ENCODE peak calls at places on chromosomes 11 and 22, in six cellular contexts. One of them, this sample, is unnamed.
A peak's percentile ranks its signal among the peaks of the same experiment; 100 is the strongest.

GRCh38 chr11:35404397-35404775 is 15.0 kb downstream of the SLC1A2 start:
- DNase-seq in aorta: peak; percentile 84
- DNase-seq in HCT116: no peak
- DNase-seq in body of pancreas: peak; percentile 91
- DNase-seq in AG04450: no peak
- DNase-seq in esophagus squamous epithelium: no peak
- DNase-seq in this sample: peak; percentile 28

GRCh38 chr22:19709063-19709769 is 5.1 kb upstream of the SEPTIN5 start:
- DNase-seq in AG04450: no peak
- DNase-seq in esophagus squamous epithelium: no peak
- DNase-seq in aorta: peak; percentile 79
- DNase-seq in HCT116: no peak
- DNase-seq in body of pancreas: no peak
- DNase-seq in this sample: peak; percentile 57

GRCh38 chr11:76861490-76861953 is 804 bp downstream of the ACER3 start:
- DNase-seq in body of pancreas: no peak
- DNase-seq in HCT116: no peak
- DNase-seq in AG04450: no peak
- DNase-seq in aorta: no peak
- DNase-seq in esophagus squamous epithelium: no peak
- DNase-seq in this sample: no peak

GRCh38 chr11:126153999-126154398 is 57.5 kb downstream of the RPUSD4 start:
- DNase-seq in esophagus squamous epithelium: no peak
- DNase-seq in AG04450: no peak
- DNase-seq in HCT116: peak; percentile 10
- DNase-seq in aorta: peak; percentile 26
- DNase-seq in body of pancreas: no peak
- DNase-seq in this sample: no peak

GRCh38 chr11:108237058-108237481 is 14.2 kb downstream of the ATM start:
- DNase-seq in HCT116: no peak
- DNase-seq in esophagus squamous epithelium: no peak
- DNase-seq in body of pancreas: no peak
- DNase-seq in aorta: no peak
- DNase-seq in AG04450: no peak
- DNase-seq in this sample: no peak

GRCh38 chr22:37195921-37196320 is 7.9 kb upstream of the C1QTNF6 start:
- DNase-seq in AG04450: no peak
- DNase-seq in body of pancreas: no peak
- DNase-seq in esophagus squamous epithelium: no peak
- DNase-seq in HCT116: no peak
- DNase-seq in aorta: peak; percentile 47
- DNase-seq in this sample: peak; percentile 4

GRCh38 chr11:108826136-108826535 is 161.3 kb downstream of the DDX10 start:
- DNase-seq in body of pancreas: no peak
- DNase-seq in esophagus squamous epithelium: no peak
- DNase-seq in AG04450: no peak
- DNase-seq in aorta: no peak
- DNase-seq in HCT116: no peak
- DNase-seq in this sample: no peak

GRCh38 chr11:19673924-19674390 is 38.7 kb upstream of the NAV2 start:
- DNase-seq in AG04450: no peak
- DNase-seq in HCT116: no peak
- DNase-seq in aorta: peak; percentile 93
- DNase-seq in body of pancreas: peak; percentile 19
- DNase-seq in esophagus squamous epithelium: no peak
- DNase-seq in this sample: no peak

GRCh38 chr11:69760319-69760718 is 14.8 kb downstream of the FGF4 start:
- DNase-seq in AG04450: no peak
- DNase-seq in body of pancreas: no peak
- DNase-seq in esophagus squamous epithelium: no peak
- DNase-seq in aorta: no peak
- DNase-seq in HCT116: no peak
- DNase-seq in this sample: no peak
- H3K27me3 ChIP-seq in AG04450: peaks cover 24% of the 10 kb centered on the region
- H3K27me3 ChIP-seq in body of pancreas: no peaks in the 10 kb centered on the region
- H3K27me3 ChIP-seq in esophagus squamous epithelium: peaks cover 66% of the 10 kb centered on the region
- H3K27me3 ChIP-seq in aorta: no peaks in the 10 kb centered on the region
- H3K27me3 ChIP-seq in HCT116: no peaks in the 10 kb centered on the region
- H3K27me3 ChIP-seq in this sample: no peaks in the 10 kb centered on the region

DNA sequence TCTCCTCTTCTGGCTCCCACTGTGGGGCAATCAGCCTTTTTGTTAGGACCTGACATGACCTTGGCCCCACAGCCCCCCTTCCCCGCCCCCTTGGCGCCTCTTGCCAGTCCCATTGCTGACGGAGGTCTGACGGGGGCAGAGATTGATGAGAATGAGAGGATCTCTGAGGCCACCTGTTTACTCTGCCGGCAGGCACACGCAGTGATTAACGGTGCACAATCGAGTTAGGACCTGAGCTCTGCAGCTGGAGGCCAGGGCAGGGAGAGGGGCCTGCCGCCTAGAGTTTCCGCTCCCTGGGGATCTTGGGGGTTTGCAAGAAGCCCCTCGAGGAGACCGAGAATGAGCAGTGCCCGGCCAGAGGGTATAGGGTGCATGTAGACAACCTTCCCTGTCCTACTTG is 6.8 kb upstream of the CHRM1 start:
- DNase-seq in HCT116: no peak
- DNase-seq in aorta: no peak
- DNase-seq in esophagus squamous epithelium: no peak
- DNase-seq in body of pancreas: no peak
- DNase-seq in AG04450: no peak
- DNase-seq in this sample: peak; percentile 80
- H3K27me3 ChIP-seq in HCT116: no peaks in the 10 kb centered on the region
- H3K27me3 ChIP-seq in aorta: no peaks in the 10 kb centered on the region
- H3K27me3 ChIP-seq in esophagus squamous epithelium: peaks cover 69% of the 10 kb centered on the region
- H3K27me3 ChIP-seq in body of pancreas: no peaks in the 10 kb centered on the region
- H3K27me3 ChIP-seq in AG04450: peaks cover 56% of the 10 kb centered on the region
- H3K27me3 ChIP-seq in this sample: no peaks in the 10 kb centered on the region

DNA sequence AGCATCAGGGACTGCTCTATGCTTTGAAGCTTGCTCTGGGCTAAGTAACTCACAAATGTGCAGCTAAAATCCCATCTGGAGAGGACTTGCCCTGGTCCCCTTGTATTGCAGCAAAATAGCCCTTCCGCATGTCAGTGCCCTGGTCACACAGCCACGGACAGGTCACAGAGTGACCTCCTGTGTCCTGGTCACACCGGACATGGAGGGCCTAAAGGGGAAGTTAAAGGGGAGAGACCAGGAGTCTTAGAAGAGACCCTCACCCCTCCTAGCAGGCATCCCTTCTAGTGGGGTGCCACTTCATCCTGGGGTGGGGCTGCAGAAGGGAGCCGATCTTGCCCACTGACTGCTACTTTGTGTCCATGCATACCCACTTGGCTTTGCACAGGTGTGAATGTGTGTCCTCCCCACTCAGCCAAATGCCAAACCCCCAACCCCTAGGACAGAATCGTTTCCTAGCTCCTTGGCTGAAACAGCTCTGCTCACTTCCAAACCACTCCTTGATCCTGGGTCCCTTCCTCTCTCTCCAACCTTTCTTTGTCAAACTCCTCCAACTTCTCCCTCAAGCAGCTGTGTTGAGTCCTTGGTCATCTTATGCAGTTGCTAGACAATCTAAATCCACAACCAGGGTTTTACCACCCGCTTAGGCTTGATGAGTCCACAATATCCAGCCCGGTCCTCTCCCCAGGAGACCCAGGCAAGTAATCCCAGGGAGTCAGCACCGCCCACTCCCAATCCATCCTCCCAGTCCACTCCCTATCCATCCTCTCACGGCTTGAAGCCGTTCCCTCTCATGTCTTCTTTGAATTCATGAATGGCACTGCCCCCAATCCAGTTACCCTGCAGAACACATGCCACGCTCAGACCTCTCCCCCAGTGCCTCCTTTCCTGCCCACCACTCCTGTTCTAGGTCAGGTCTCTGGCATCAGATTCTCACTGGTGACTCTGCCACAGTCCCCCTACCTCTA is 3.3 kb upstream of the FXYD6 start:
- DNase-seq in esophagus squamous epithelium: no peak
- DNase-seq in body of pancreas: no peak
- DNase-seq in AG04450: no peak
- DNase-seq in aorta: no peak
- DNase-seq in HCT116: no peak
- DNase-seq in this sample: no peak
- H3K27me3 ChIP-seq in esophagus squamous epithelium: peaks cover 74% of the 10 kb centered on the region
- H3K27me3 ChIP-seq in body of pancreas: no peaks in the 10 kb centered on the region
- H3K27me3 ChIP-seq in AG04450: peaks cover 30% of the 10 kb centered on the region
- H3K27me3 ChIP-seq in aorta: no peaks in the 10 kb centered on the region
- H3K27me3 ChIP-seq in HCT116: peaks cover 38% of the 10 kb centered on the region
- H3K27me3 ChIP-seq in this sample: no peaks in the 10 kb centered on the region

GRCh38 chr11:120257346-120257745 is 17.4 kb downstream of the POU2F3 start:
- DNase-seq in AG04450: no peak
- DNase-seq in HCT116: no peak
- DNase-seq in esophagus squamous epithelium: no peak
- DNase-seq in body of pancreas: no peak
- DNase-seq in aorta: no peak
- DNase-seq in this sample: no peak

GRCh38 chr11:120255519-120255866 is 15.6 kb downstream of the POU2F3 start:
- DNase-seq in body of pancreas: no peak
- DNase-seq in esophagus squamous epithelium: no peak
- DNase-seq in AG04450: no peak
- DNase-seq in HCT116: no peak
- DNase-seq in aorta: no peak
- DNase-seq in this sample: no peak

GRCh38 chr11:120256779-120257178 is 16.8 kb downstream of the POU2F3 start:
- DNase-seq in AG04450: no peak
- DNase-seq in aorta: no peak
- DNase-seq in HCT116: no peak
- DNase-seq in body of pancreas: no peak
- DNase-seq in esophagus squamous epithelium: no peak
- DNase-seq in this sample: no peak

GRCh38 chr11:120254788-120255518 is 15.0 kb downstream of the POU2F3 start:
- DNase-seq in esophagus squamous epithelium: no peak
- DNase-seq in AG04450: no peak
- DNase-seq in body of pancreas: no peak
- DNase-seq in HCT116: no peak
- DNase-seq in aorta: no peak
- DNase-seq in this sample: no peak

DNA sequence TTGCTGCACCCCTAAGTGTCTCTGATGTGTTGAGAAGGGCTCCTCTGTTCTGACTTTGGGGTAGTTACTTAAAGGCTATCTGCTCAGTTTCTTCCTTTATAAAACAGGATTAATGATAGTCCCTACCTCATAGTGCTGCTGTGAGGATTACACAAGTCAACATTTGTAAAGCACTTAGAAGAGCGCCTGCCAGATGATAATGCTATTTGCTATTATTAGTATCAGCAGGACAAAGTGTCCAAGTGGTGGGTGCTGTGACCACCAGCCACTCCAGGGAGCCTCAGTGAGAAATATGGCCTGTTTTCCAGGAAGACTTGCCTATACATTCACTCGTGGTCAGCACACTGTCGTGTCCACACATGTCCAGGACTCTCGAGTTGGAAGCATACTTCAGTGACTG is 16.2 kb downstream of the POU2F3 start:
- DNase-seq in HCT116: no peak
- DNase-seq in AG04450: no peak
- DNase-seq in aorta: no peak
- DNase-seq in body of pancreas: no peak
- DNase-seq in esophagus squamous epithelium: no peak
- DNase-seq in this sample: no peak
- H3K27me3 ChIP-seq in HCT116: peaks cover 49% of the 10 kb centered on the region
- H3K27me3 ChIP-seq in AG04450: peaks cover 75% of the 10 kb centered on the region
- H3K27me3 ChIP-seq in aorta: no peaks in the 10 kb centered on the region
- H3K27me3 ChIP-seq in body of pancreas: no peaks in the 10 kb centered on the region
- H3K27me3 ChIP-seq in esophagus squamous epithelium: peaks cover 64% of the 10 kb centered on the region
- H3K27me3 ChIP-seq in this sample: no peaks in the 10 kb centered on the region

GRCh38 chr11:75771646-75772410 is 3.2 kb downstream of the DGAT2 start:
- DNase-seq in AG04450: peak; percentile 18
- DNase-seq in esophagus squamous epithelium: no peak
- DNase-seq in body of pancreas: no peak
- DNase-seq in HCT116: no peak
- DNase-seq in aorta: peak; percentile 74
- DNase-seq in this sample: no peak
- H3K27me3 ChIP-seq in AG04450: peaks cover 50% of the 10 kb centered on the region
- H3K27me3 ChIP-seq in esophagus squamous epithelium: peaks cover 40% of the 10 kb centered on the region
- H3K27me3 ChIP-seq in body of pancreas: no peaks in the 10 kb centered on the region
- H3K27me3 ChIP-seq in HCT116: peaks cover 6% of the 10 kb centered on the region
- H3K27me3 ChIP-seq in aorta: no peaks in the 10 kb centered on the region
- H3K27me3 ChIP-seq in this sample: peaks cover 7% of the 10 kb centered on the region

GRCh38 chr11:72951815-72952340 is 137.7 kb downstream of the ATG16L2 start:
- DNase-seq in HCT116: no peak
- DNase-seq in esophagus squamous epithelium: no peak
- DNase-seq in body of pancreas: no peak
- DNase-seq in aorta: no peak
- DNase-seq in AG04450: no peak
- DNase-seq in this sample: no peak

GRCh38 chr11:72950685-72951084 is 136.5 kb downstream of the ATG16L2 start:
- DNase-seq in body of pancreas: no peak
- DNase-seq in AG04450: no peak
- DNase-seq in aorta: no peak
- DNase-seq in HCT116: no peak
- DNase-seq in esophagus squamous epithelium: no peak
- DNase-seq in this sample: no peak

GRCh38 chr11:72951193-72951592 is 137.0 kb downstream of the ATG16L2 start:
- DNase-seq in aorta: no peak
- DNase-seq in esophagus squamous epithelium: no peak
- DNase-seq in AG04450: no peak
- DNase-seq in body of pancreas: no peak
- DNase-seq in HCT116: no peak
- DNase-seq in this sample: no peak

GRCh38 chr11:72943664-72944063 is 129.5 kb downstream of the ATG16L2 start:
- DNase-seq in aorta: no peak
- DNase-seq in AG04450: no peak
- DNase-seq in body of pancreas: no peak
- DNase-seq in HCT116: no peak
- DNase-seq in esophagus squamous epithelium: no peak
- DNase-seq in this sample: no peak

DNA sequence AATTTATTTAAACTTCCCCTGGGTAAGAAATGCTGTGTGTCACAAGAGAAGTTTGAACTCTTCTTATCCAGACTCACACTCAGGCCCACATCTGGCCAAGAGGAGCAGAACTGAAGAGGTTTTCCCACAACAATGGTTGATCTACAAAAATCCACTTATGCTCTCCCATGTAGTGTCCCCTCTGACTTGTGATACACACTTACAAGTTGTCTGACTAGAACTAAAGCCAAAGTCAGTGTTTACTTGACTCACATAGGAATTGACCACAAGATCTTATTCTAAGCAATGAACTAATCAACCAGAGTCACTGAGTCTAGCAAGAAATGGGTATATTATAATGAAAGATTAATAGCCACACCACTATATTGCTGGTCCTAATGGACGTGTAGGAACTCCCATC is 133.0 kb downstream of the ATG16L2 start:
- DNase-seq in esophagus squamous epithelium: no peak
- DNase-seq in body of pancreas: no peak
- DNase-seq in HCT116: no peak
- DNase-seq in AG04450: no peak
- DNase-seq in aorta: no peak
- DNase-seq in this sample: no peak
- H3K27me3 ChIP-seq in esophagus squamous epithelium: no peaks in the 10 kb centered on the region
- H3K27me3 ChIP-seq in body of pancreas: no peaks in the 10 kb centered on the region
- H3K27me3 ChIP-seq in HCT116: no peaks in the 10 kb centered on the region
- H3K27me3 ChIP-seq in AG04450: no peaks in the 10 kb centered on the region
- H3K27me3 ChIP-seq in aorta: no peaks in the 10 kb centered on the region
- H3K27me3 ChIP-seq in this sample: no peaks in the 10 kb centered on the region

This sample was measured in BE2C.